ENCODE peak calls at places on chromosomes 7 and 10, in six cellular contexts. P is WERI-Rb-1; B is mesendoderm; V is CD8-positive, alpha-beta memory T cell; A is right cardiac atrium; G is ovary. Q is an unnamed sample.

GRCh38 chr7:50739744-50740455 is 42.8 kb downstream of the GRB10 start:
- DNase-seq in V (peak), A (no peak), G (no peak), B (peak), P (no peak), Q (no peak)

GRCh38 chr7:43112088-43112940 is at the start of gene HECW1:
- DNase-seq in P (peak), A (no peak), V (no peak), B (peak), G (peak), Q (no peak)

GRCh38 chr10:29757551-29758297 is 123.0 kb upstream of the SVIL start:
- DNase-seq in B (no peak), V (no peak), G (no peak), P (no peak), A (no peak), Q (peak)

GRCh38 chr7:13540429-13540828 is 449.0 kb downstream of the ETV1 start:
- DNase-seq in B (no peak), V (no peak), P (no peak), A (no peak), G (no peak), Q (no peak)

GRCh38 chr7:73879977-73880681 is 19.2 kb downstream of the TMEM270 start:
- DNase-seq in P (no peak), B (peak), A (peak), V (no peak), G (no peak), Q (no peak)

GRCh38 chr7:141072548-141073172 is 1.2 kb upstream of the TMEM178B start:
- DNase-seq in P (peak), G (peak), V (no peak), A (peak), B (peak), Q (peak)

GRCh38 chr7:28037220-28038010 is 143.2 kb downstream of the JAZF1 start:
- DNase-seq in A (no peak), P (no peak), G (no peak), B (peak), V (no peak), Q (peak)

GRCh38 chr10:79385804-79386531 is 38.7 kb downstream of the PPIF start:
- DNase-seq in B (peak), A (no peak), P (peak), V (no peak), G (peak), Q (no peak)

GRCh38 chr10:29555746-29556481 is 78.9 kb downstream of the SVIL start:
- DNase-seq in V (no peak), A (no peak), B (peak), G (no peak), P (no peak), Q (no peak)

GRCh38 chr7:140033779-140034363 is 28.9 kb downstream of the PARP12 start:
- DNase-seq in B (no peak), G (no peak), A (no peak), V (no peak), P (no peak), Q (no peak)

GRCh38 chr7:114916261-114916892 is 5.5 kb upstream of the MDFIC start:
- DNase-seq in G (no peak), B (no peak), A (no peak), P (no peak), V (no peak), Q (no peak)

GRCh38 chr7:142308326-142308725 is 50.5 kb upstream of the PRSS58 start:
- DNase-seq in A (no peak), V (no peak), B (no peak), G (no peak), P (no peak), Q (no peak)

GRCh38 chr10:124093076-124093773 is at the start of gene CHST15:
- DNase-seq in G (peak), B (peak), A (peak), V (no peak), P (no peak), Q (peak)

GRCh38 chr10:33886299-33886698 is 551.8 kb upstream of the NRP1 start:
- DNase-seq in G (no peak), P (no peak), B (no peak), A (no peak), V (no peak), Q (no peak)

GRCh38 chr7:137626469-137627067 is 220.2 kb downstream of the DGKI start:
- DNase-seq in G (no peak), A (peak), P (peak), V (no peak), B (peak), Q (peak)

GRCh38 chr10:124671486-124672075 is 72.6 kb downstream of the FAM53B start:
- DNase-seq in P (peak), V (no peak), B (peak), A (peak), G (no peak), Q (peak)

GRCh38 chr10:78621183-78621789 is 447.5 kb upstream of the ZMIZ1 start:
- DNase-seq in B (no peak), A (no peak), V (no peak), P (no peak), G (no peak), Q (no peak)

GRCh38 chr10:128263891-128264688 is 137.9 kb upstream of the MKI67 start:
- DNase-seq in V (peak), G (peak), B (peak), A (peak), P (peak), Q (peak)

GRCh38 chr10:80453392-80453714 is 757 bp upstream of the TSPAN14 start:
- DNase-seq in G (peak), V (peak), P (peak), B (no peak), A (no peak), Q (no peak)

GRCh38 chr10:76581685-76582084 is 1055.9 kb downstream of the KCNMA1 start:
- DNase-seq in V (no peak), A (no peak), B (no peak), P (no peak), G (no peak), Q (no peak)
- H3K4me3 ChIP-seq in V (no peak), A (no peak), B (no peak), P (no peak), G (no peak), Q (no peak)

GRCh38 chr7:46542076-46542475 is 621.0 kb upstream of the IGFBP3 start:
- DNase-seq in P (no peak), G (no peak), V (no peak), B (peak), A (no peak), Q (no peak)

GRCh38 chr7:46547044-46547443 is 626.0 kb upstream of the IGFBP3 start:
- DNase-seq in A (no peak), B (no peak), G (no peak), V (no peak), P (no peak), Q (no peak)

GRCh38 chr7:46549347-46549746 is 628.3 kb upstream of the IGFBP3 start:
- DNase-seq in P (no peak), G (no peak), V (no peak), B (no peak), A (no peak), Q (no peak)

GRCh38 chr7:46544396-46545008 is 623.4 kb upstream of the IGFBP3 start:
- DNase-seq in V (no peak), B (peak), A (no peak), P (no peak), G (no peak), Q (no peak)

DNA sequence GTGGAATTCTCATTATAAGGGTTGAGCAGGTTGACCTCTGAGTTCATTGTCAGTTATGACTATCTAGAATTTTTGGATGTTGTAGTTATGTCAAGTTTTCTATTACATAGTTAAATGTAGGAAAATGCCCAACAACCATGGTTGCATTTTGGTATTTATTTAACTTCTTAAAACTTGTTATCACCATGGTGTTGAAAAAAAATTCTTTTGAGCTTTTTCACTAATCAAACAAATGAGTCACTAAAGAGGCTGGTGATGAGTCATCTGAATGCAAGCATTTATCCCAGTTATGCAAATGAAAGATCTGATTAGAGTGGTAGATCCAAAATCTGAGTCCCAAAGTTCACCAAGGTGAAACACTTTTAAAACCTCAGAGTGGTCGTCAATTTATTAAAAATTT is 624.7 kb upstream of the IGFBP3 start:
- DNase-seq in P (no peak), B (peak), V (no peak), A (no peak), G (no peak), Q (peak)
- H3K27ac ChIP-seq in P (no peak), B (no peak), V (no peak), A (no peak), G (no peak), Q (no peak)

DNA sequence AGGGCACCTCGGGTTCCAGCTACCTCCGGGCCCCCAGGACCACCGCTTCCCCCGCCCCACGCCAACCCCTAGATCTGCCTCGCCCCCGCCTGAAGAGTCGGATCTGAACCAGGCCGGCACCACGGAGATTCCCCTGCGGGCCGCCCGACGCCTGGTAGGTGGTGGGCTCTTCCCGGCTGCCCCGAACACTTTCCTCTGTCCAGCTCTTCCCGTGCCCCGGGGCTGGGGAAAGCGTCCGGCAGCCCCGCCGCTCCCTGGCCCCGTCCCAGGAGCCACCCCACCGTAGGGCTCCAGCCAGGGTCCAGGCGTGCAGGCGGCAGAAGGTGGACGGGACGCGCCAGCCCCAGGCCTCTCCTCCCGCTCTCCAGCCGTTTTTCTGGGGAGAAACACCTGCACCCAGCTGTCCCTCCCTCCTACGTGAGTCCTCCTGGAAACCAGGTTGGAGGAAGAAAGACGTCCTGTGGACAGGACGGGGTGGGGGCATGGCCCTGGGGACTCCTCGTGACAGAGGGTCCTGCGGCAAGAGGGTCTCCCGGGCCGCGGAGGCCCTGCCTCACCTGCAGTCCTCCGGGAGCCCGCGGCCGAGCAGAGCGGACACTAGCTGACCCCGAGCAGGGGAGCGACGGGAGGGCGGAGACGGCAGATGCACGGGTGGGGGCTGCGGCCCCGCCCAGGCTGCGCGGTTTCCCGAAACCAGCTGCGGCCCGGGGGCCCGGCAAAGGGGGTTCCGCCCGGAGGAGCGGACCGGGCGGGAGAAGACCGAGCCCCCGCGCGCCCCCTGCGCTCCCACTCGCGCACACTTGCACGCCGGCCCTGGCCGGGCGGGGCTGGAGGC is at the start of gene TMEM176B:
- DNase-seq in G (peak), P (peak), V (no peak), B (no peak), A (peak), Q (no peak)
- H3K4me3 ChIP-seq in G (peak), P (peak), V (no peak), B (no peak), A (peak), Q (peak)

GRCh38 chr7:18614841-18615240 is 119.3 kb downstream of the HDAC9 start:
- DNase-seq in B (no peak), P (no peak), G (no peak), V (no peak), A (no peak), Q (no peak)

GRCh38 chr7:18607025-18607424 is 111.5 kb downstream of the HDAC9 start:
- DNase-seq in V (no peak), G (no peak), P (no peak), A (no peak), B (peak), Q (no peak)

DNA sequence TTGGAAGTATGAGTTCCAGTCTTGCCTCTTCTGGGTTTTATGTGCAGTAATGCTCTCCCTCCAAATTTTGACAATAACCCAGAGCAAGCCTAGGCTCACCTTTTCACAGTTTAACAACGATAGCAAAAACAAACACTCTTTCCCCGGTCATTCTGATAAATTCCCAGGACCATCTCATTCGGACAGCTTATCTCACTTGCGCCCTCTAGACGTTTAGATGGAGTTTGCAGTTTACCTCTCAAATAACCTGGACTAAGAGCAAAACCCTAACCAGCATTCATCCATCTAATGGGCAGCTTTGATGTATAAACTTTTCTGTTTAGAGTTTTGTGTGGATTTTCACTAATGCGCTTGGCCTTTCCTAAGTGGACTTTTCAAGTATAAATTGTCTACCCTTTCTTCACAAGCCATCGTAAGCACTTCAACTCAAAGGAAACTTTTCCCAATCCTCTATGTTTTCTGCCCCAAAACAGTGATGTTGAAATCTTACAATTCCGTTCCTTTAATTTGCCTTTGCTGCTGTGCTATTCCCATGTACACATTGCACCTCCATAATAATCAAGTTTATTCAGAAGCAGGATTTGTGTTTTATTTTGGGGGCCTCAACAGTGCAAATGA is 114.9 kb downstream of the HDAC9 start:
- DNase-seq in P (peak), A (no peak), V (no peak), B (peak), G (no peak), Q (peak)
- H3K27ac ChIP-seq in P (no peak), A (no peak), V (no peak), B (no peak), G (no peak), Q (no peak)

DNA sequence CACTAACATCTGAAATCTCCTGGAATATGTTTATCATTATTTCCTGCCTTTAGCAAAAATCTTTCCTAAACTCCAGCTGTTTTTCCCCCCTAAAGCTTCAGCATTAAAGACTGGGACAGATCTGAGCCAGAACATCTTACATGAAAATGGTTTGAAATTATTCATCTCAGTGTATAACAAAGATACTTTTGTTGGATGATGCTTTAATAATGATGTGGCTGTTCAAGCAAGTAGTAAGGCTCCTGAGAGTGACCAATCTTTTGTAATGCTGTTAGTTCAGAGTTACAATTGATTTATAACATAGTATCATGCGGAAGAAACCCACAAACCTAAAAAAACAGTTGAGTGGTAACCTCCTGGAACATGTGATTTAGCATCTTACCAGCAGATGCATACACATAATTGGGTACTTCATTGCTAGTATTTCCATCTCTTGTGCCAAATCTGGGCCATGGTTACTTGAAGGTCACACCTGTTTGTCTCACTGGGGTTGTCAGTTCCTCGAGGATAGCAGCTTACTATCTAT is 1.5 kb downstream of the BZW2 start:
- DNase-seq in V (no peak), B (no peak), P (no peak), A (no peak), G (no peak), Q (no peak)
- H3K4me3 ChIP-seq in V (no peak), B (peak), P (peak), A (peak), G (no peak), Q (peak)

DNA sequence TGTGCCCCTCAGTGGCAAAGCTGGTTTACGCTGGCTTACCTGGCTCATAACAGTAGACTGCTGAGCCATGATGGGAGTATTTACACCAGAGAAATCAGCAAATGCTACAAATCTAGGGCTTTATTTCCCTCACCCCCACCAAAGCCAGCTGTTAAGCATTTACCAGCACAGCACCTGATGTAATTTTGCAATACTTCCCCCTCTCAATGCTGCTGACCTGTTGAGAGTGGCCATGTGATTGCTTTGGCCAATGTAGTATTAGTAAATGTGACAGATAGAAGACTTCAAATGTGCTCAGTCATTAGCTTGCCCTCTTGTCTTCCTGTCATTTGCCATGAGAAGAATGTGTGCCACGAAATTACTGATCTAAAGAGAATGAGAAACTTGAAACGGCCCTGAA is 46.6 kb downstream of the HERPUD2 start:
- DNase-seq in A (no peak), V (no peak), B (no peak), P (no peak), G (no peak), Q (no peak)
- H3K27ac ChIP-seq in A (no peak), V (no peak), B (no peak), P (no peak), G (no peak), Q (peak)

DNA sequence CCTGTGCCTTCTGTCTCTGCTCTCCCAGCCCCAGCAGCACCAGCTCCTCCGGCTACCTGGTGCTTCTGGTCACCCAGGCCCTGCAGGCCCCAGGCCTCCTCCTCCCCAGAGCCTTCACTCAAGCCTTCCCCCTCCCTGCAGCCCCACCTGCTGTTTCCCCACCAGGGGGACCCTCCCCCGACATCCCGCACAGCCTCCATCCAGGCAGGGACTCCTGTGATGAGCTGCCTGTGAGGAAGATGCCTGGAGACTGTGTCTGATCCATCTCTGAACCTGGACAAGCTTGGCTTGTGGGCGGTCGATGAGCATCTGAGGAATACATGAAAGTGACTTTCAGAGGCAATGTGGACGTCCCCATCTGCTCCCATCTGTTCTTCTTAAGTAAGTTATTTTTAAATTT is 45.0 kb downstream of the RAMP3 start:
- DNase-seq in V (no peak), B (no peak), G (no peak), A (no peak), P (peak), Q (no peak)
- H3K4me3 ChIP-seq in V (no peak), B (no peak), G (no peak), A (no peak), P (no peak), Q (no peak)